ENCODE peak calls at places on chromosomes 11 and 22, in six cellular contexts. C is AG08396, E is GM03348, L is NAMALWA, T is ACHN, V is fibroblast of mammary gland. G is an unnamed sample.

GRCh38 chr22:27223317-27224177 is 566.2 kb downstream of the MIAT start:
- DNase-seq in C (peak), E (peak), L (no peak), T (peak), V (peak), G (no peak)

GRCh38 chr11:19879309-19880087 is 166.9 kb downstream of the NAV2 start:
- DNase-seq in C (no peak), E (no peak), L (no peak), T (no peak), V (no peak), G (no peak)

GRCh38 chr11:100297516-100297915 is 389.6 kb upstream of the ARHGAP42 start:
- DNase-seq in C (no peak), E (no peak), L (no peak), T (no peak), V (no peak), G (no peak)

GRCh38 chr11:68591719-68592118 is 92.6 kb upstream of the GAL start:
- DNase-seq in C (no peak), E (no peak), L (no peak), T (no peak), V (no peak), G (no peak)

GRCh38 chr11:71286701-71287643 is 34.6 kb upstream of the SHANK2 start:
- DNase-seq in C (peak), E (peak), L (no peak), T (peak), V (peak), G (no peak)

GRCh38 chr11:125428486-125429173 is 67.4 kb downstream of the FEZ1 start:
- DNase-seq in C (no peak), E (no peak), L (peak), T (no peak), V (no peak), G (no peak)

GRCh38 chr22:35630387-35630793 is 13.3 kb upstream of the MB start:
- DNase-seq in C (peak), E (peak), L (peak), T (peak), V (peak), G (no peak)

GRCh38 chr11:2109541-2110019 is 29.6 kb downstream of the IGF2 start:
- DNase-seq in C (no peak), E (no peak), L (no peak), T (no peak), V (no peak), G (no peak)

GRCh38 chr11:117390743-117391142 is 63.1 kb downstream of the CEP164 start:
- DNase-seq in C (no peak), E (no peak), L (no peak), T (no peak), V (no peak), G (no peak)

GRCh38 chr11:21460082-21460481 is 732.8 kb upstream of the ANO5 start:
- DNase-seq in C (no peak), E (no peak), L (no peak), T (peak), V (no peak), G (no peak)

GRCh38 chr11:4862447-4863236 is 13.6 kb upstream of the OR51S1 start:
- DNase-seq in C (no peak), E (no peak), L (no peak), T (no peak), V (no peak), G (no peak)

GRCh38 chr11:133945087-133945974 is 11.4 kb downstream of the IGSF9B start:
- DNase-seq in C (peak), E (peak), L (no peak), T (no peak), V (peak), G (no peak)

GRCh38 chr11:44083433-44083832 is 12.0 kb upstream of the EXT2 start:
- DNase-seq in C (no peak), E (no peak), L (no peak), T (no peak), V (no peak), G (no peak)

GRCh38 chr11:92302766-92303165 is 78.1 kb downstream of the FAT3 start:
- DNase-seq in C (peak), E (peak), L (no peak), T (no peak), V (no peak), G (no peak)

GRCh38 chr11:23990346-23990745 is 506.5 kb upstream of the LUZP2 start:
- DNase-seq in C (no peak), E (no peak), L (no peak), T (no peak), V (no peak), G (no peak)